ENCODE peak calls at places on chromosomes 4 and X, in four cellular contexts. D is ascending aorta, R is fibroblast of lung, P is uterus. Y is an unnamed sample.

GRCh38 chr4:40722576-40723161 is 27.1 kb upstream of the NSUN7 start:
- DNase-seq in R (no peak), D (no peak), P (no peak), Y (peak; percentile 38)

GRCh38 chr4:3677671-3678070 is 88.5 kb upstream of the ADRA2C start:
- DNase-seq in D (no peak), P (no peak), R (no peak), Y (no peak)

GRCh38 chr4:181604546-181604945 is 638.7 kb upstream of the TENM3 start:
- DNase-seq in P (no peak), R (no peak), D (no peak), Y (no peak)

GRCh38 chr4:127732623-127733199 is 2.5 kb downstream of the SLC25A31 start:
- DNase-seq in P (no peak), R (peak; percentile 73), D (no peak), Y (no peak)

GRCh38 chr4:1571986-1572385 is 112.1 kb downstream of the FAM53A start:
- DNase-seq in R (no peak), D (no peak), P (no peak), Y (no peak)

GRCh38 chr4:97643179-97643578 is 500.1 kb downstream of the STPG2 start:
- DNase-seq in P (no peak), D (no peak), R (no peak), Y (no peak)

GRCh38 chr4:84994280-84994679 is 27.8 kb upstream of the WDFY3 start:
- DNase-seq in D (no peak), R (peak; percentile 5), P (no peak), Y (no peak)

GRCh38 chr4:47122592-47123291 is 91.4 kb downstream of the GABRB1 start:
- DNase-seq in R (peak; percentile 85), D (no peak), P (no peak), Y (peak; percentile 8)

GRCh38 chr4:117477925-117478324 is 392.5 kb upstream of the TRAM1L1 start:
- DNase-seq in D (no peak), R (no peak), P (no peak), Y (no peak)

GRCh38 chr4:78737951-78738350 is 38.2 kb upstream of the BMP2K start:
- DNase-seq in D (no peak), P (no peak), R (no peak), Y (no peak)

GRCh38 chr4:145820407-145820806 is 118.2 kb downstream of the ZNF827 start:
- DNase-seq in D (no peak), P (no peak), R (no peak), Y (no peak)

GRCh38 chrX:9340619-9341304 is 124.1 kb upstream of the TBL1X start:
- DNase-seq in D (no peak), P (peak; percentile 45), R (peak; percentile 48), Y (peak; percentile 24)

GRCh38 chrX:112211459-112211858 is 128.9 kb upstream of the TRPC5 start:
- DNase-seq in R (no peak), P (no peak), D (no peak), Y (no peak)

GRCh38 chr4:73589887-73590801 is 30.1 kb downstream of the RASSF6 start:
- DNase-seq in D (no peak), R (no peak), P (no peak), Y (no peak)

GRCh38 chr4:25922812-25923369 is 8.9 kb downstream of the SMIM20 start:
- DNase-seq in P (no peak), R (no peak), D (no peak), Y (no peak)

GRCh38 chr4:67130411-67130810 is 414.9 kb downstream of the CENPC start:
- DNase-seq in D (no peak), P (no peak), R (no peak), Y (no peak)

GRCh38 chr4:68271851-68272756 is 26.6 kb upstream of the TMPRSS11B start:
- DNase-seq in D (no peak), P (no peak), R (peak; percentile 76), Y (no peak)

GRCh38 chr4:67809502-67809901 is 55.3 kb upstream of the GNRHR start:
- DNase-seq in D (no peak), R (no peak), P (no peak), Y (no peak)

GRCh38 chr4:155532373-155532772 is 134.3 kb upstream of the GUCY1A1 start:
- DNase-seq in R (no peak), D (no peak), P (no peak), Y (no peak)

GRCh38 chrX:147800663-147801062 is 111.1 kb upstream of the FMR1 start:
- DNase-seq in D (no peak), P (no peak), R (no peak), Y (no peak)

GRCh38 chrX:147803948-147804347 is 107.8 kb upstream of the FMR1 start:
- DNase-seq in R (no peak), P (no peak), D (no peak), Y (no peak)
- TF ChIP-seq CTCF in R (no peak), P (no peak), D (no peak), Y (no peak)

DNA sequence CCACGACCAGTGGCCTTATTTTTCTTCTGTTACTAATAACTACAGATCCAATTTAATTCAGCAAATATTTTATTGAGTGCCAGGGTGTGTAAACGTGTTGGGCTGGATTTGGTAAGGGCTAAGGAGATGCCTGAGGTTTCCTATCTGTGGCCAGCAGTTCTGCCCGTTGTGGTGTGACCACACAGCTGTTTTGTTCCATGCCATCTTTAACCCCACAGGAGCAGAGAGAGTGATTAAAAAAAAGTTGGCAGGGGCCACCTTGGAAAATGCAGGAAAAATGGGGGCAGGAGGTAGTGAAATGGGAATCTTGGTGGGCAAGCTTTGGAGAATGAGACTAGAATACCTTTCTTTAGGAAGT is 1.1 kb downstream of the PLAC8 start:
- DNase-seq in D (no peak), R (no peak), P (no peak), Y (no peak)
- H3K27ac ChIP-seq in D (no peak overlapping the region), R (no peak overlapping the region), P (no peak overlapping the region), Y (peak overlapping the region; percentile 66)

DNA sequence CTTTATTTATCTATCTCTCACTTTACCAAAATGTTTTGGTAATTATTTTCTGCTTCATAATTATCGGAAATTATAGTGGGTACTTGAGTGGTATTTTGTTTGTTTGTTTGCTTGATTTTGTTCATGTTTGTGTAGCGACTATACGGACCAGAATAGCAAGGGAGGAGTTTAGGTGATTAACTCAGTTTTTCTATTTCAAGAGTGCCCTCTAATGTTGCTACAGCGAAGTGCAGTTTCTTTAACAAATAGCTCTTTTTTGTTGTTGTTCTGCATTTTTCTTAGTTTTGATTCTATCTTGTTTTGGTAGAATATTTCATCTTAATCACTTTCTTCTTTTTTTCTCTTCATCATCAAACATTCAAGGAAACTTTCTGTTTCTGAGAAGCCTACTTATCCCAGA is 40.8 kb upstream of the QRFPR start:
- DNase-seq in P (no peak), R (peak; percentile 8), D (no peak), Y (no peak)
- TF ChIP-seq CTCF in P (no peak), R (peak; percentile 34), D (no peak), Y (no peak)

DNA sequence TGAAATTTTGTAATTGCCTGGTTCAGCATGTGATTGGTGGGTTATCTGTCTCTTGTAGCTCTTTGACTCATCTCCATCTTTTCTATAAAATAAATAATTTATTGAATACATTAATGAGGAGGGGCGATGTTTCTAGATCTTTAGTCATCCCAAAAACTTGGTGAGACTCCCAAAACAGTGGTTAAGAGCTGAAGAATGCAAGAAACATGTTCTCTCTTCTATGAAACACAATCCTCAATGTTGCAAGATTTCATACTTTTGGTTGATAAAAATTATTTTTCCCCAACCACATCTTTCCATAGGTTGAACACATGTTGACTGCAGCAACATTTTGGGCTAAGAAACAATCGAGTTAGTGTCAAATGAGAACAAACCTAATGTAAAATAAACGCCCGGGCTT is 1.2 kb upstream of the TMEM47 start:
- DNase-seq in R (peak; percentile 56), D (no peak), P (no peak), Y (no peak)
- H3K27ac ChIP-seq in R (no peak overlapping the region), D (no peak overlapping the region), P (no peak overlapping the region), Y (no peak overlapping the region)

Y was measured in CD4-positive, alpha-beta T cell.